ENCODE peak calls at places on chromosomes 4 and X, in six cellular contexts. Z, W, B, V, E and Q are unnamed samples.

GRCh38 chrX:141214216-141214615 is 28.1 kb downstream of the SPANXC start:
- DNase-seq in Z (no peak), W (no peak), B (no peak), V (no peak), E (no peak), Q (no peak)

GRCh38 chrX:115650916-115651315 is 89.9 kb downstream of the PLS3 start:
- DNase-seq in Z (peak), W (no peak), B (peak), V (peak), E (no peak), Q (no peak)

GRCh38 chr4:83282049-83282535 is 2.5 kb downstream of the COQ2 start:
- DNase-seq in Z (peak), W (no peak), B (peak), V (peak), E (no peak), Q (no peak)

GRCh38 chrX:80432863-80433262 is 12.6 kb downstream of the TENT5D start:
- DNase-seq in Z (no peak), W (no peak), B (no peak), V (no peak), E (no peak), Q (no peak)

GRCh38 chrX:69309074-69309792 is 144.0 kb upstream of the PJA1 start:
- DNase-seq in Z (peak), W (no peak), B (no peak), V (no peak), E (peak), Q (no peak)

GRCh38 chrX:33465137-33465536 is 253.8 kb upstream of the DMD start:
- DNase-seq in Z (no peak), W (no peak), B (no peak), V (no peak), E (no peak), Q (no peak)

GRCh38 chr4:86957214-86957613 is 22.4 kb downstream of the AFF1 start:
- DNase-seq in Z (no peak), W (no peak), B (no peak), V (no peak), E (no peak), Q (no peak)

GRCh38 chr4:105967058-105967658 is 71.9 kb downstream of the NPNT start:
- DNase-seq in Z (no peak), W (no peak), B (no peak), V (no peak), E (peak), Q (no peak)

GRCh38 chr4:140349816-140350215 is 23.6 kb upstream of the SCOC start:
- DNase-seq in Z (no peak), W (no peak), B (no peak), V (no peak), E (no peak), Q (no peak)

GRCh38 chr4:155371432-155372043 is 5.2 kb downstream of the MAP9 start:
- DNase-seq in Z (no peak), W (no peak), B (peak), V (peak), E (no peak), Q (no peak)

GRCh38 chr4:177281544-177281943 is 28.1 kb upstream of the NEIL3 start:
- DNase-seq in Z (no peak), W (no peak), B (no peak), V (no peak), E (no peak), Q (no peak)

GRCh38 chrX:140431521-140431920 is 73.3 kb downstream of the SOX3 start:
- DNase-seq in Z (no peak), W (no peak), B (no peak), V (no peak), E (no peak), Q (no peak)

GRCh38 chrX:13511557-13512330 is 57.7 kb upstream of the EGFL6 start:
- DNase-seq in Z (no peak), W (no peak), B (no peak), V (no peak), E (no peak), Q (no peak)
- TF ChIP-seq CTCF in Z (no peak), W (no peak), B (no peak), V (no peak), E (no peak), Q (no peak)

GRCh38 chr4:78022517-78022916 is 34.6 kb upstream of the FRAS1 start:
- DNase-seq in Z (no peak), W (no peak), B (no peak), V (peak), E (no peak), Q (no peak)

GRCh38 chr4:78014889-78015886 is 41.9 kb upstream of the FRAS1 start:
- DNase-seq in Z (peak), W (no peak), B (no peak), V (no peak), E (no peak), Q (no peak)

GRCh38 chr4:78019494-78019893 is 37.6 kb upstream of the FRAS1 start:
- DNase-seq in Z (no peak), W (no peak), B (no peak), V (peak), E (no peak), Q (no peak)

GRCh38 chr4:78020677-78021076 is 36.4 kb upstream of the FRAS1 start:
- DNase-seq in Z (peak), W (no peak), B (no peak), V (no peak), E (no peak), Q (no peak)

GRCh38 chr4:78018271-78019049 is 38.7 kb upstream of the FRAS1 start:
- DNase-seq in Z (no peak), W (no peak), B (no peak), V (no peak), E (no peak), Q (no peak)
- TF ChIP-seq POLR2AphosphoS5 in Z (no peak), W (no peak), B (no peak), V (no peak), E (no peak), Q (no peak)

GRCh38 chr4:183984561-183984960 is 79.5 kb downstream of the STOX2 start:
- DNase-seq in Z (no peak), W (no peak), B (no peak), V (no peak), E (no peak), Q (no peak)

GRCh38 chr4:183987987-183988392 is 82.9 kb downstream of the STOX2 start:
- DNase-seq in Z (peak), W (peak), B (peak), V (peak), E (peak), Q (peak)

GRCh38 chr4:183987529-183987946 is 82.4 kb downstream of the STOX2 start:
- DNase-seq in Z (no peak), W (no peak), B (peak), V (peak), E (peak), Q (peak)

GRCh38 chr4:183988874-183989273 is 83.8 kb downstream of the STOX2 start:
- DNase-seq in Z (no peak), W (no peak), B (no peak), V (no peak), E (peak), Q (no peak)

DNA sequence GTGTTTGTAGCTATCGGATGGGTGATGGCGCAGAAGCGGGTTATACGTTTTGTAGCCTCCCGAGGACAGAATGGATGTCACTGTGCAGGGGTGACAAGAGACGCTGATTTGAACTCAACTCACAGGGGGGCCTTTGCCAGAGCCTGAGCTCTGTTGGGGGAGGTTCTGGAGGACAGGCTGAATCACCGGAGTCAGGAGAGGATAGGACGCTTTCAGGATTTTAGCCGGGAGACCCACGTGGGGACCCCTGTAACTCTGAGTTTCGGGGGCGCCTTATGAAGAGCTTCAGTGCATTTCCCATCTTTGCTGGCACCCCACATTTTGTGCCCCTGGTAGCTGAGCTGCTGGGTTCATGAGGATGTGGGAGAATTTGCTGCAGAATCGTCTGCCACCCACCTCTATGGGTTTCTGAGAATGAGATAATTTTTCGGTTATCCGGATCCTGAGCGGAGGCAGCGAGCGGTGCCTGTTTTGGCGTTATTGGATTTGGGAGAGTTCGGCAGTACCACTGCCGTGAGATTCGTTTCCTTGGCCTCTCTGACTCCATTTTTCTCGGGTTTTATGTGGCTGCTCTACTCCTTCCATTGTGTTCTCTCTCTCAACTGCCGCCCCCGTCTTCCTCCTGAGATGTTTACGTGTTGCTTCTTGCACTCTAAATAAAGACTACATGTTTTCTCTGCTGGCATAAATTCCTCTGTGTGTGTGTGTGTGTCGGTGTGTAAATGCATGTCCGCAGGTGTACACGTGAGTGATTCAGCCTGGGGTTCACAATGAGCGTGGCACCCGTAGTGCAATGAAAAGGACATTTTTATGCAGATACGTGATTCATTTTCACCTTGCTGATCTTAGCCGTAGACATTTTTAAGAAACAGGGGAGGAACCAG is 81.8 kb downstream of the STOX2 start:
- DNase-seq in Z (no peak), W (no peak), B (no peak), V (no peak), E (no peak), Q (no peak)
- TF ChIP-seq CTCF in Z (no peak), W (no peak), B (no peak), V (no peak), E (no peak), Q (no peak)

DNA sequence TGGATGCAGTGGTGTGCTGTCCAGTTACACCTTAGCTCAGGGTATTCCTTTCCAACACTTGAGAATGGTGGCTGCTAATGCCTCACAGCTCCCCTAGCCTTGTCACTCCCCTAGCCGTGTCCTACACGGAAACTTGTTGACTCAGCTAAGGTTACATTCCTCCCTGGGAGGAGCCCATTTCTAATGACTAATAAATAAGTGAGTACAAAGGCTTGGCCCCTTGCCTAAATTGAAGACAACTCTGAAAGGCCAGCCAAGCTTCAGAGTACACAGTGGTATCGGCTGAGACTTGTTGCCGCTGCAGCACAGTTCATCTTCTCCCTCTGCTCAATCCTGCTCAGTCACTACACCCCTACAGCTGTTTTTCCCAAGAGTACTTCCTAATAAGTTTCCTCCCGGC is 21.2 kb upstream of the SLC25A31 start:
- DNase-seq in Z (peak), W (no peak), B (peak), V (no peak), E (no peak), Q (peak)
- TF ChIP-seq POLR2AphosphoS5 in Z (no peak), W (no peak), B (peak), V (no peak), E (no peak), Q (no peak)

GRCh38 chr4:10478621-10479020 is 21.4 kb upstream of the ZNF518B start:
- DNase-seq in Z (no peak), W (no peak), B (no peak), V (no peak), E (no peak), Q (no peak)

GRCh38 chr4:10482913-10483312 is 25.7 kb upstream of the ZNF518B start:
- DNase-seq in Z (no peak), W (no peak), B (no peak), V (no peak), E (no peak), Q (no peak)

DNA sequence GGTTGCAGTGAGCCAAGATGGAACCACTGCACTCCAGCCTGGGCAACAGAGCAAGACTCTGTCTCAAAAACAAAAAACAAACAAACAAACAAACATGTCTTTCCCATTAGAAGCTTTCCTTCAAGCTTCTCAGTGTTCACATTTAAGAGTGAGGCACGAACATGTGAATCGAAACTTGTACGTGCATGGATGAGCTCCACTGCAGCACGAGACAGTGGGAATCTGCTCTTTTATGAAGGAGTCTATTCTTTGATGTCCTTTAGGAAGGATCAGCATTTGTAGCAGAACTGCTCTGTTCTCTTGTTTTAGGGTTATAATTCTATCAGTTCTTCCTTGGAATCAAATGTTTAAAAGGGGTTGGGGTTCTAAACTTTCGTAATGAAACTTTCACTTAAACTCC is 23.4 kb upstream of the ZNF518B start:
- DNase-seq in Z (no peak), W (no peak), B (no peak), V (no peak), E (no peak), Q (no peak)
- TF ChIP-seq CTCF in Z (no peak), W (no peak), B (no peak), V (no peak), E (no peak), Q (no peak)